ENCODE peak calls at places on chromosome 12, in five cellular contexts. Y is astrocyte of the cerebellum, U is caudate nucleus, N is hippocampal formation, T is MV-4-11. I is an unnamed sample.

GRCh38 chr12:24307716-24308335 is 358.4 kb upstream of the SOX5 start:
- DNase-seq in N (no peak), Y (no peak), T (no peak), U (no peak), I (peak; percentile 84)

GRCh38 chr12:114885501-114885900 is 201.5 kb upstream of the TBX3 start:
- DNase-seq in T (no peak), Y (no peak), N (no peak), U (no peak), I (no peak)

GRCh38 chr12:67410246-67410645 is 141.1 kb downstream of the CAND1 start:
- DNase-seq in U (no peak), N (no peak), T (no peak), Y (no peak), I (no peak)

GRCh38 chr12:93762059-93762719 is 85.0 kb downstream of the CRADD start:
- DNase-seq in T (no peak), U (no peak), N (no peak), Y (no peak), I (no peak)

GRCh38 chr12:6494968-6495367 is 1.1 kb downstream of the NCAPD2 start:
- DNase-seq in N (no peak), Y (no peak), T (peak; percentile 21), U (no peak), I (no peak)

GRCh38 chr12:106284294-106285105 is 18.0 kb upstream of the TCP11L2 start:
- DNase-seq in N (no peak), Y (no peak), T (no peak), U (no peak), I (no peak)

GRCh38 chr12:49415426-49416040 is 48.3 kb downstream of the SPATS2 start:
- DNase-seq in N (no peak), T (no peak), U (no peak), Y (no peak), I (no peak)

GRCh38 chr12:27626239-27626638 is 70.0 kb upstream of the REP15 start:
- DNase-seq in N (no peak), U (no peak), Y (no peak), T (no peak), I (no peak)

GRCh38 chr12:10615532-10615931 is 2.1 kb upstream of the MAGOHB start:
- DNase-seq in N (no peak), Y (no peak), U (no peak), T (no peak), I (no peak)

GRCh38 chr12:3641428-3641883 is 111.5 kb downstream of the CRACR2A start:
- DNase-seq in Y (no peak), U (no peak), T (no peak), N (no peak), I (no peak)

GRCh38 chr12:113136128-113136989 is 798 bp upstream of the RASAL1 start:
- DNase-seq in Y (no peak), N (peak; percentile 59), U (peak; percentile 48), T (peak; percentile 11), I (peak; percentile 68)

GRCh38 chr12:111792155-111792876 is 25.6 kb downstream of the ALDH2 start:
- DNase-seq in N (no peak), T (no peak), Y (no peak), U (no peak), I (no peak)

GRCh38 chr12:122121341-122122192 is 43.0 kb downstream of the MLXIP start:
- DNase-seq in N (no peak), T (no peak), U (no peak), Y (no peak), I (peak; percentile 53)

GRCh38 chr12:58919271-58920101 is 818 bp downstream of the LRIG3 start:
- DNase-seq in N (peak; percentile 26), U (no peak), Y (no peak), T (no peak), I (peak; percentile 63)

GRCh38 chr12:32107376-32108267 is 975 bp downstream of the BICD1 start:
- DNase-seq in T (no peak), U (no peak), Y (no peak), N (peak; percentile 31), I (peak; percentile 30)

GRCh38 chr12:166425-167091 is 47.4 kb downstream of the SLC6A12 start:
- DNase-seq in Y (no peak), T (peak; percentile 19), U (no peak), N (no peak), I (no peak)

GRCh38 chr12:110776410-110776809 is 33.7 kb upstream of the PPP1CC start:
- DNase-seq in Y (no peak), N (no peak), U (no peak), T (no peak), I (no peak)

GRCh38 chr12:22625671-22626251 is 790 bp downstream of the ETNK1 start:
- DNase-seq in N (peak; percentile 20), T (peak; percentile 10), U (peak; percentile 21), Y (no peak), I (peak; percentile 37)

GRCh38 chr12:22051114-22051698 is 5.2 kb downstream of the CMAS start:
- DNase-seq in U (no peak), T (no peak), N (no peak), Y (no peak), I (no peak)

GRCh38 chr12:3252416-3252815 is 175.2 kb downstream of the TSPAN9 start:
- DNase-seq in T (no peak), Y (peak; percentile 82), N (peak; percentile 33), U (peak; percentile 21), I (peak; percentile 95)

GRCh38 chr12:48980389-48980952 is 2.3 kb downstream of the WNT1 start:
- DNase-seq in N (no peak), U (no peak), T (no peak), Y (no peak), I (no peak)

GRCh38 chr12:58509116-58509885 is 411.0 kb downstream of the LRIG3 start:
- DNase-seq in N (no peak), Y (no peak), T (no peak), U (no peak), I (no peak)

GRCh38 chr12:88578821-88579518 is 1.3 kb downstream of the KITLG start:
- DNase-seq in Y (no peak), U (no peak), T (peak; percentile 18), N (no peak), I (no peak)

GRCh38 chr12:88503344-88503743 is 76.9 kb downstream of the KITLG start:
- DNase-seq in N (no peak), T (no peak), Y (no peak), U (no peak), I (no peak)

GRCh38 chr12:63103489-63104131 is 47.4 kb downstream of the AVPR1A start:
- DNase-seq in N (no peak), Y (no peak), U (no peak), T (no peak), I (no peak)

GRCh38 chr12:122499991-122500684 is 594 bp downstream of the ZCCHC8 start:
- DNase-seq in Y (peak; percentile 45), T (peak; percentile 54), U (peak; percentile 35), N (no peak), I (peak; percentile 41)

GRCh38 chr12:11555743-11556625 is 93.5 kb upstream of the ETV6 start:
- DNase-seq in Y (no peak), T (no peak), U (no peak), N (no peak), I (peak; percentile 23)

GRCh38 chr12:109735051-109735521 is 21.5 kb downstream of the FAM222A start:
- DNase-seq in Y (no peak), U (peak; percentile 32), T (no peak), N (no peak), I (no peak)

GRCh38 chr12:56150563-56150962 is 1.8 kb upstream of the MYL6B start:
- DNase-seq in T (peak; percentile 52), U (no peak), N (no peak), Y (peak; percentile 35), I (no peak)

GRCh38 chr12:1518763-1519516 is 75.4 kb downstream of the FBXL14 start:
- DNase-seq in T (peak; percentile 11), U (no peak), Y (peak; percentile 65), N (no peak), I (peak; percentile 14)

GRCh38 chr12:22275847-22276246 is 58.7 kb downstream of the ST8SIA1 start:
- DNase-seq in U (no peak), T (no peak), N (no peak), Y (peak; percentile 98), I (peak; percentile 57)

GRCh38 chr12:54549774-54550451 is 512 bp downstream of the PDE1B start:
- DNase-seq in N (no peak), U (no peak), Y (no peak), T (no peak), I (peak; percentile 19)

GRCh38 chr12:130213249-130213648 is 51.0 kb downstream of the FZD10 start:
- DNase-seq in T (no peak), U (no peak), N (no peak), Y (no peak), I (no peak)

GRCh38 chr12:92055877-92056276 is 89.8 kb downstream of the BTG1 start:
- DNase-seq in N (no peak), U (no peak), Y (no peak), T (no peak), I (no peak)

GRCh38 chr12:21773263-21773741 is 1.2 kb downstream of the KCNJ8 start:
- DNase-seq in Y (no peak), T (no peak), U (no peak), N (no peak), I (peak; percentile 72)

GRCh38 chr12:7152818-7153217 is 22.6 kb downstream of the CLSTN3 start:
- DNase-seq in N (no peak), Y (no peak), T (no peak), U (no peak), I (no peak)